ENCODE peak calls at places on chromosomes 12 and 14, in five cellular contexts. V is GM23338, P is A549, M is upper lobe of right lung, C is IMR-90. O is an unnamed sample.

GRCh38 chr14:75132374-75133086 is 5.7 kb upstream of the NEK9 start:
- DNase-seq in M (no peak), V (peak), P (peak), C (peak), O (no peak)

GRCh38 chr14:59583755-59584154 is 7.1 kb upstream of the CCDC175 start:
- DNase-seq in P (peak), C (peak), M (no peak), V (peak), O (no peak)

GRCh38 chr14:51544901-51545300 is 106.8 kb upstream of the FRMD6 start:
- DNase-seq in M (no peak), V (no peak), P (no peak), C (no peak), O (no peak)

GRCh38 chr12:110355080-110355479 is 48.4 kb downstream of the ANAPC7 start:
- DNase-seq in C (no peak), P (peak), M (no peak), V (peak), O (no peak)

GRCh38 chr12:12812605-12813119 is 484 bp upstream of the DDX47 start:
- DNase-seq in V (no peak), C (no peak), M (no peak), P (peak), O (no peak)

GRCh38 chr12:84727964-84728363 is 184.6 kb downstream of the SLC6A15 start:
- DNase-seq in C (no peak), M (no peak), V (peak), P (no peak), O (no peak)

GRCh38 chr14:54294802-54295201 is 102.0 kb upstream of the CDKN3 start:
- DNase-seq in C (no peak), M (no peak), V (no peak), P (no peak), O (no peak)

GRCh38 chr12:123995023-123995422 is 22.0 kb downstream of the ZNF664 start:
- DNase-seq in M (no peak), V (no peak), P (no peak), C (peak), O (no peak)

GRCh38 chr12:71166869-71167268 is 9.1 kb upstream of the TSPAN8 start:
- DNase-seq in P (no peak), V (no peak), C (no peak), M (no peak), O (no peak)

GRCh38 chr12:6701078-6701768 is 608 bp upstream of the PIANP start:
- DNase-seq in C (no peak), M (no peak), V (peak), P (no peak), O (no peak)

GRCh38 chr14:67285876-67286452 is 44.7 kb downstream of the PALS1 start:
- DNase-seq in P (peak), V (peak), M (no peak), C (peak), O (no peak)
- TF ChIP-seq CTCF in P (peak), V (peak), M (peak), C (peak), O (no peak)

GRCh38 chr12:19031032-19031431 is 98.5 kb upstream of the PLEKHA5 start:
- DNase-seq in P (peak), V (no peak), C (peak), M (no peak), O (peak)

GRCh38 chr12:19030603-19031002 is 98.9 kb upstream of the PLEKHA5 start:
- DNase-seq in M (no peak), V (no peak), C (no peak), P (no peak), O (no peak)

GRCh38 chr12:19033244-19033643 is 96.3 kb upstream of the PLEKHA5 start:
- DNase-seq in P (no peak), M (no peak), C (no peak), V (no peak), O (no peak)

GRCh38 chr12:19032826-19033225 is 96.7 kb upstream of the PLEKHA5 start:
- DNase-seq in V (no peak), M (no peak), C (no peak), P (no peak), O (no peak)

DNA sequence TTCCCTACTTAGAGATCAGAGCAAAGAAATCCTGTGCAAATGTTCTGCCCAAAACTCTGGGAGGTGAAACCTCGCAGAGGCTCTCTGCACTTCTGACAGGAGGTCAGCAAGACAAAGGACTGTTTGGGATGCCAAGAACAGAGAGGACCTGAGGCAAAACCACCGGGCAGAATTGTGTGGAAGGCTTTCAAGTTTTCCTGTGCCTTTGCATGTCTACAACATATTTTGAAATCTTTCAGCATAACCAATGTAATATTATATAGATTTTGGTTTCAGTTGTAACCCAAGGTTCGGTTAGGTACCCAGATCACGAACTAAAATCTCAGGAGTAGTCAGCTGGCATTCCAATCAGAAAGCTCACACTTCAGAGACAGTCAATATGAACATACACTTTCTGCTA is 99.4 kb upstream of the PLEKHA5 start:
- DNase-seq in V (no peak), P (no peak), M (no peak), C (no peak), O (no peak)
- H3K4me3 ChIP-seq in V (no peak), P (no peak), M (no peak), C (no peak), O (no peak)

DNA sequence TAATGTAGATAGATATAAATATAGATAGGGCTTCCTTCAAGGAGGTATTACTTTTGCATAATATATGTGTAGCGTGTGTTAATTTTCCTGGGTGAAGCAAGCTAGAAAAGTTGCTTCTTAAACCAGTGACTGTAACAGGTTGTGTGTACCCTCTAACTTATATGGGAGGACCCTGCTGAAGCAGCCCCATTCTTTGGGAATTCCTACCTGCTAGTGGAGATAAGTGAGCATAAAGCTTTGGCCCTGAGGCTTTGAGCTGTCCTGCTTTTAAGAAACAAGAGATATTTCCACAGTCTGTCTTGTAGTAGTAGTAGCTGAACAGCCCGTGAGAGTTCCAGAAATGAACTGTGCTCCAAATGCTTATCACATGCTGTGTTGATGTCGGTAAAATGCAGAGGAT is 8.6 kb downstream of the RMST start:
- DNase-seq in P (no peak), M (no peak), C (no peak), V (no peak), O (no peak)
- TF ChIP-seq CTCF in P (no peak), M (no peak), C (no peak), V (no peak), O (no peak)

DNA sequence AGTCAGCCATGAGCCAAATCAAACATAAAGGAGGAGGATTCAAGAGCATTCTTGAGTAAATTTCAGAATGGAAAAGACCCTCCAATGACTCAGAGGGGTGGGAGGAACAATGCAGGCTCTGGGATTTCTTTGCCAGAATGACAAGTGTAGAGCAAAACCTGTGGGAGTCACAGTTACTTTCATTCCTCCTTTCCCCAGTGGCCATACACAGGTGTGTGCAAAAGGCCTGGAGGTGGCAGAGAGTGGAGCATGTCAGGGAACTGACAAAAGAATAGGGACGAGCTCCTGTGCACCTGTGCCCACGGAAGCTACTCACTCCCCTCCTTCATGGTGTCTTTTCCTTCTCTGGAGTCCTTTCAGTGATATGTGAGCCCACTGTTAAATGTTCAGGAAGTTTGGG is 9.4 kb upstream of the CIPC start:
- DNase-seq in V (no peak), C (no peak), M (no peak), P (no peak), O (no peak)
- H3K4me3 ChIP-seq in V (no peak), C (no peak), M (no peak), P (no peak), O (no peak)

GRCh38 chr14:86641310-86641709 is 1111.4 kb downstream of the FLRT2 start:
- DNase-seq in C (no peak), V (no peak), P (no peak), M (no peak), O (no peak)

GRCh38 chr14:86652512-86652911 is 1122.6 kb downstream of the FLRT2 start:
- DNase-seq in P (no peak), V (no peak), C (peak), M (no peak), O (no peak)

GRCh38 chr14:86646125-86646524 is 1116.2 kb downstream of the FLRT2 start:
- DNase-seq in P (no peak), V (no peak), M (no peak), C (no peak), O (no peak)

GRCh38 chr14:86646688-86647687 is 1117.0 kb downstream of the FLRT2 start:
- DNase-seq in V (peak), P (peak), M (no peak), C (peak), O (no peak)
- TF ChIP-seq CTCF in V (peak), P (no peak), M (no peak), C (no peak), O (no peak)

GRCh38 chr14:69484444-69485113 is at the start of gene PLEKHD1:
- DNase-seq in M (peak), V (peak), C (no peak), P (no peak), O (no peak)

GRCh38 chr14:69481815-69482568 is 2.5 kb upstream of the PLEKHD1 start:
- DNase-seq in M (no peak), C (no peak), P (no peak), V (no peak), O (no peak)

GRCh38 chr14:69485261-69485660 is 733 bp downstream of the PLEKHD1 start:
- DNase-seq in V (no peak), M (no peak), P (no peak), C (no peak), O (no peak)

GRCh38 chr14:69485701-69486100 is 1.2 kb downstream of the PLEKHD1 start:
- DNase-seq in P (no peak), V (no peak), M (peak), C (no peak), O (no peak)

GRCh38 chr14:69483765-69484443 is 624 bp upstream of the PLEKHD1 start:
- DNase-seq in P (peak), M (peak), C (peak), V (peak), O (no peak)
- H3K4me3 ChIP-seq in P (peak), M (peak), C (no peak), V (peak), O (no peak)

GRCh38 chr14:97380539-97380941 is 583.4 kb downstream of the VRK1 start:
- DNase-seq in V (no peak), P (peak), M (no peak), C (no peak), O (no peak)

GRCh38 chr14:97385727-97386126 is 588.5 kb downstream of the VRK1 start:
- DNase-seq in M (no peak), V (no peak), C (no peak), P (no peak), O (no peak)

GRCh38 chr14:97379091-97379531 is 581.9 kb downstream of the VRK1 start:
- DNase-seq in M (no peak), C (no peak), V (peak), P (no peak), O (no peak)

GRCh38 chr14:97381309-97381708 is 584.1 kb downstream of the VRK1 start:
- DNase-seq in M (no peak), V (no peak), C (no peak), P (no peak), O (no peak)

GRCh38 chr14:97382616-97383226 is 585.5 kb downstream of the VRK1 start:
- DNase-seq in V (no peak), M (no peak), P (no peak), C (no peak), O (no peak)
- TF ChIP-seq CTCF in V (no peak), M (no peak), P (no peak), C (no peak), O (no peak)

GRCh38 chr12:63821781-63822251 is 22.7 kb upstream of the SRGAP1 start:
- DNase-seq in M (no peak), C (peak), P (no peak), V (peak), O (no peak)
- H3K4me3 ChIP-seq in M (peak), C (peak), P (no peak), V (peak), O (peak)